ENCODE peak calls at places on chromosomes 12 and 14, in seven cellular contexts. One of them, this sample, is unnamed.
A peak's percentile ranks its signal among the peaks of the same experiment; 100 is the strongest.

GRCh38 chr12:130573235-130573634 is 142.9 kb downstream of the RIMBP2 start:
- DNase-seq in A549: no peak
- DNase-seq in K562: no peak
- DNase-seq in HCT116: no peak
- DNase-seq in HepG2: no peak
- DNase-seq in H1: no peak
- DNase-seq in GM12878: no peak
- DNase-seq in this sample: no peak

GRCh38 chr12:107475900-107476299 is 209.7 kb upstream of the PWP1 start:
- DNase-seq in A549: no peak
- DNase-seq in K562: no peak
- DNase-seq in HCT116: no peak
- DNase-seq in HepG2: no peak
- DNase-seq in H1: no peak
- DNase-seq in GM12878: no peak
- DNase-seq in this sample: no peak

GRCh38 chr14:65156568-65157366 is 54.5 kb upstream of the MAX start:
- DNase-seq in A549: no peak
- DNase-seq in K562: no peak
- DNase-seq in HCT116: no peak
- DNase-seq in HepG2: no peak
- DNase-seq in H1: no peak
- DNase-seq in GM12878: peak; percentile 45
- DNase-seq in this sample: peak; percentile 78

GRCh38 chr12:47870175-47870781 is 34.5 kb downstream of the VDR start:
- DNase-seq in A549: peak; percentile 34
- DNase-seq in K562: peak; percentile 50
- DNase-seq in HCT116: no peak
- DNase-seq in HepG2: peak; percentile 54
- DNase-seq in H1: peak; percentile 17
- DNase-seq in GM12878: peak; percentile 43
- DNase-seq in this sample: no peak

GRCh38 chr14:73935666-73936065 is 14.2 kb downstream of the FAM161B start:
- DNase-seq in A549: peak; percentile 33
- DNase-seq in K562: no peak
- DNase-seq in HCT116: no peak
- DNase-seq in HepG2: no peak
- DNase-seq in H1: no peak
- DNase-seq in GM12878: no peak
- DNase-seq in this sample: no peak

GRCh38 chr14:37810094-37810801 is 214.8 kb downstream of the TTC6 start:
- DNase-seq in A549: no peak
- DNase-seq in K562: no peak
- DNase-seq in HCT116: no peak
- DNase-seq in HepG2: peak; percentile 37
- DNase-seq in H1: no peak
- DNase-seq in GM12878: no peak
- DNase-seq in this sample: no peak

GRCh38 chr12:110109037-110109836 is 14.9 kb upstream of the IFT81 start:
- DNase-seq in A549: peak; percentile 100
- DNase-seq in K562: no peak
- DNase-seq in HCT116: no peak
- DNase-seq in HepG2: peak; percentile 93
- DNase-seq in H1: no peak
- DNase-seq in GM12878: no peak
- DNase-seq in this sample: peak; percentile 99

GRCh38 chr14:57962293-57962996 is 96.6 kb upstream of the SLC35F4 start:
- DNase-seq in A549: no peak
- DNase-seq in K562: no peak
- DNase-seq in HCT116: no peak
- DNase-seq in HepG2: no peak
- DNase-seq in H1: peak; percentile 72
- DNase-seq in GM12878: no peak
- DNase-seq in this sample: no peak

GRCh38 chr12:115820661-115821060 is 456.8 kb downstream of the MED13L start:
- DNase-seq in A549: no peak
- DNase-seq in K562: no peak
- DNase-seq in HCT116: no peak
- DNase-seq in HepG2: no peak
- DNase-seq in H1: no peak
- DNase-seq in GM12878: no peak
- DNase-seq in this sample: no peak

GRCh38 chr12:29168000-29168399 is 18.9 kb downstream of the FAR2 start:
- DNase-seq in A549: no peak
- DNase-seq in K562: no peak
- DNase-seq in HCT116: no peak
- DNase-seq in HepG2: peak; percentile 2
- DNase-seq in H1: no peak
- DNase-seq in GM12878: no peak
- DNase-seq in this sample: no peak

GRCh38 chr14:75286313-75286712 is 7.7 kb downstream of the FOS start:
- DNase-seq in A549: no peak
- DNase-seq in K562: no peak
- DNase-seq in HCT116: no peak
- DNase-seq in HepG2: no peak
- DNase-seq in H1: no peak
- DNase-seq in GM12878: no peak
- DNase-seq in this sample: no peak

GRCh38 chr12:89389755-89390661 is 37.7 kb upstream of the DUSP6 start:
- DNase-seq in A549: no peak
- DNase-seq in K562: no peak
- DNase-seq in HCT116: no peak
- DNase-seq in HepG2: peak; percentile 62
- DNase-seq in H1: no peak
- DNase-seq in GM12878: no peak
- DNase-seq in this sample: peak; percentile 54

GRCh38 chr12:110708917-110709316 is 20.0 kb upstream of the HVCN1 start:
- DNase-seq in A549: no peak
- DNase-seq in K562: no peak
- DNase-seq in HCT116: no peak
- DNase-seq in HepG2: no peak
- DNase-seq in H1: no peak
- DNase-seq in GM12878: no peak
- DNase-seq in this sample: no peak

GRCh38 chr14:105478624-105479305 is 4.1 kb downstream of the CRIP2 start:
- DNase-seq in A549: no peak
- DNase-seq in K562: no peak
- DNase-seq in HCT116: no peak
- DNase-seq in HepG2: no peak
- DNase-seq in H1: no peak
- DNase-seq in GM12878: no peak
- DNase-seq in this sample: no peak

GRCh38 chr12:45324391-45324790 is 108.5 kb downstream of the ANO6 start:
- DNase-seq in A549: no peak
- DNase-seq in K562: peak; percentile 32
- DNase-seq in HCT116: no peak
- DNase-seq in HepG2: no peak
- DNase-seq in H1: no peak
- DNase-seq in GM12878: no peak
- DNase-seq in this sample: peak; percentile 28

GRCh38 chr14:77122555-77123125 is 19.0 kb downstream of the ZDHHC22 start:
- DNase-seq in A549: no peak
- DNase-seq in K562: no peak
- DNase-seq in HCT116: no peak
- DNase-seq in HepG2: no peak
- DNase-seq in H1: no peak
- DNase-seq in GM12878: no peak
- DNase-seq in this sample: no peak

GRCh38 chr12:12486661-12487240 is 75.9 kb downstream of the DUSP16 start:
- DNase-seq in A549: no peak
- DNase-seq in K562: no peak
- DNase-seq in HCT116: no peak
- DNase-seq in HepG2: peak; percentile 39
- DNase-seq in H1: no peak
- DNase-seq in GM12878: peak; percentile 57
- DNase-seq in this sample: no peak

GRCh38 chr14:67934087-67934486 is 114.5 kb downstream of the RAD51B start:
- DNase-seq in A549: peak; percentile 89
- DNase-seq in K562: peak; percentile 53
- DNase-seq in HCT116: peak; percentile 71
- DNase-seq in HepG2: peak; percentile 62
- DNase-seq in H1: peak; percentile 29
- DNase-seq in GM12878: peak; percentile 42
- DNase-seq in this sample: peak; percentile 85

GRCh38 chr14:55309761-55310365 is 38.6 kb downstream of the FBXO34 start:
- DNase-seq in A549: no peak
- DNase-seq in K562: no peak
- DNase-seq in HCT116: no peak
- DNase-seq in HepG2: no peak
- DNase-seq in H1: no peak
- DNase-seq in GM12878: no peak
- DNase-seq in this sample: no peak

GRCh38 chr14:55207832-55208231 is 16.4 kb upstream of the DLGAP5 start:
- DNase-seq in A549: no peak
- DNase-seq in K562: no peak
- DNase-seq in HCT116: no peak
- DNase-seq in HepG2: peak; percentile 6
- DNase-seq in H1: no peak
- DNase-seq in GM12878: no peak
- DNase-seq in this sample: no peak

GRCh38 chr12:62724947-62725447 is 210.0 kb downstream of the PPM1H start:
- DNase-seq in A549: peak; percentile 97
- DNase-seq in K562: peak; percentile 61
- DNase-seq in HCT116: peak; percentile 99
- DNase-seq in HepG2: peak; percentile 6
- DNase-seq in H1: peak; percentile 73
- DNase-seq in GM12878: no peak
- DNase-seq in this sample: peak; percentile 96

GRCh38 chr12:51388066-51388799 is 3.0 kb downstream of the GALNT6 start:
- DNase-seq in A549: peak; percentile 31
- DNase-seq in K562: peak; percentile 82
- DNase-seq in HCT116: no peak
- DNase-seq in HepG2: no peak
- DNase-seq in H1: no peak
- DNase-seq in GM12878: no peak
- DNase-seq in this sample: peak; percentile 60

GRCh38 chr14:21069388-21070082 is 569 bp upstream of the ARHGEF40 start:
- DNase-seq in A549: no peak
- DNase-seq in K562: no peak
- DNase-seq in HCT116: no peak
- DNase-seq in HepG2: peak; percentile 85
- DNase-seq in H1: no peak
- DNase-seq in GM12878: no peak
- DNase-seq in this sample: peak; percentile 29

GRCh38 chr12:106586803-106587684 is 4.2 kb downstream of the RFX4 start:
- DNase-seq in A549: peak; percentile 28
- DNase-seq in K562: no peak
- DNase-seq in HCT116: no peak
- DNase-seq in HepG2: no peak
- DNase-seq in H1: no peak
- DNase-seq in GM12878: no peak
- DNase-seq in this sample: no peak

GRCh38 chr12:120249875-120250795 is 15.4 kb downstream of the PXN start:
- DNase-seq in A549: no peak
- DNase-seq in K562: no peak
- DNase-seq in HCT116: no peak
- DNase-seq in HepG2: no peak
- DNase-seq in H1: no peak
- DNase-seq in GM12878: no peak
- DNase-seq in this sample: no peak
- TF ChIP-seq CEBPB in A549: no peak
- TF ChIP-seq CEBPB in K562: no peak
- TF ChIP-seq CEBPB in HCT116: no peak
- TF ChIP-seq CEBPB in HepG2: no peak
- TF ChIP-seq CEBPB in H1: no peak
- TF ChIP-seq CEBPB in GM12878: no peak
- TF ChIP-seq CEBPB in this sample: no peak

GRCh38 chr14:28756896-28757570 is 9.6 kb upstream of the FOXG1 start:
- DNase-seq in A549: peak; percentile 48
- DNase-seq in K562: peak; percentile 40
- DNase-seq in HCT116: no peak
- DNase-seq in HepG2: peak; percentile 72
- DNase-seq in H1: no peak
- DNase-seq in GM12878: no peak
- DNase-seq in this sample: peak; percentile 54
- TF ChIP-seq CEBPB in A549: no peak
- TF ChIP-seq CEBPB in K562: no peak
- TF ChIP-seq CEBPB in HCT116: no peak
- TF ChIP-seq CEBPB in HepG2: no peak
- TF ChIP-seq CEBPB in H1: no peak
- TF ChIP-seq CEBPB in GM12878: no peak
- TF ChIP-seq CEBPB in this sample: no peak

DNA sequence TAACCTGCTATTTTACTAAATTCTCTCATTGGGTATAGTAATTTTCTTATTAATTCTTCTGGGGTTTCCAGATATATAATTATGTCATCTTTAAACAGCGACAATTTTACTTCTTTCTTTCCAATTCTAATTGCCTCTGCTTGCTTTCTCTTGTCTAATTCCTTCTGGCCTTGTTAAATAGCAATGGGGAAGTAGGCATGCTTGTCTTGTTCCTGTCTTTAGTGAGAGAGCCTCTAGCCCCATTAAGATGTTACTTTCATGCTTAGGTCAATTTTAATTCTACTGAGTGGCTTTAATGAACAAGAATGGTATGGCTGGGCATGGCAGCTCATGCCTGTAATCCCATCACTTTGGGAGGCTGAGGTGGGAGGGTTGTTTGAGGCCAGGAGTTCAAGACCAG is 31.7 kb downstream of the LRTM2 start:
- DNase-seq in A549: no peak
- DNase-seq in K562: no peak
- DNase-seq in HCT116: no peak
- DNase-seq in HepG2: no peak
- DNase-seq in H1: no peak
- DNase-seq in GM12878: no peak
- DNase-seq in this sample: no peak
- TF ChIP-seq CEBPB in A549: no peak
- TF ChIP-seq CEBPB in K562: no peak
- TF ChIP-seq CEBPB in HCT116: no peak
- TF ChIP-seq CEBPB in HepG2: no peak
- TF ChIP-seq CEBPB in H1: no peak
- TF ChIP-seq CEBPB in GM12878: no peak
- TF ChIP-seq CEBPB in this sample: no peak

GRCh38 chr12:68674376-68674775 is 12.4 kb upstream of the NUP107 start:
- DNase-seq in A549: no peak
- DNase-seq in K562: no peak
- DNase-seq in HCT116: no peak
- DNase-seq in HepG2: no peak
- DNase-seq in H1: no peak
- DNase-seq in GM12878: no peak
- DNase-seq in this sample: no peak
- TF ChIP-seq CEBPB in A549: no peak
- TF ChIP-seq CEBPB in K562: no peak
- TF ChIP-seq CEBPB in HCT116: no peak
- TF ChIP-seq CEBPB in HepG2: no peak
- TF ChIP-seq CEBPB in H1: no peak
- TF ChIP-seq CEBPB in GM12878: no peak
- TF ChIP-seq CEBPB in this sample: no peak

GRCh38 chr14:71675902-71676291 is 256.3 kb upstream of the RGS6 start:
- DNase-seq in A549: no peak
- DNase-seq in K562: no peak
- DNase-seq in HCT116: no peak
- DNase-seq in HepG2: no peak
- DNase-seq in H1: no peak
- DNase-seq in GM12878: no peak
- DNase-seq in this sample: peak; percentile 37
- TF ChIP-seq CEBPB in A549: no peak
- TF ChIP-seq CEBPB in K562: no peak
- TF ChIP-seq CEBPB in HCT116: no peak
- TF ChIP-seq CEBPB in HepG2: no peak
- TF ChIP-seq CEBPB in H1: no peak
- TF ChIP-seq CEBPB in GM12878: no peak
- TF ChIP-seq CEBPB in this sample: no peak